ENCODE peak calls at places on chromosome 3, in six cellular contexts. One of them, this sample, is unnamed.

GRCh38 chr3:141402476-141403171 is 34.3 kb downstream of the ZBTB38 start:
- DNase-seq in mammary epithelial cell: no peak
- DNase-seq in GM10248: peak
- DNase-seq in CD8-positive, alpha-beta T cell: peak
- DNase-seq in dorsolateral prefrontal cortex: peak
- DNase-seq in activated CD8-positive, alpha-beta T cell treated with anti-CD3 and anti-CD28 coated beads for 36 hours: peak
- DNase-seq in this sample: no peak

GRCh38 chr3:187669675-187670504 is at the start of gene SST:
- DNase-seq in mammary epithelial cell: peak
- DNase-seq in GM10248: no peak
- DNase-seq in CD8-positive, alpha-beta T cell: no peak
- DNase-seq in dorsolateral prefrontal cortex: no peak
- DNase-seq in activated CD8-positive, alpha-beta T cell treated with anti-CD3 and anti-CD28 coated beads for 36 hours: peak
- DNase-seq in this sample: no peak

GRCh38 chr3:160810360-160810759 is 54.3 kb downstream of the PPM1L start:
- DNase-seq in mammary epithelial cell: no peak
- DNase-seq in GM10248: no peak
- DNase-seq in CD8-positive, alpha-beta T cell: no peak
- DNase-seq in dorsolateral prefrontal cortex: no peak
- DNase-seq in activated CD8-positive, alpha-beta T cell treated with anti-CD3 and anti-CD28 coated beads for 36 hours: no peak
- DNase-seq in this sample: no peak

GRCh38 chr3:167684389-167684993 is 30.7 kb upstream of the WDR49 start:
- DNase-seq in mammary epithelial cell: peak
- DNase-seq in GM10248: peak
- DNase-seq in CD8-positive, alpha-beta T cell: peak
- DNase-seq in dorsolateral prefrontal cortex: no peak
- DNase-seq in activated CD8-positive, alpha-beta T cell treated with anti-CD3 and anti-CD28 coated beads for 36 hours: peak
- DNase-seq in this sample: no peak

GRCh38 chr3:159762238-159762637 is 226.4 kb upstream of the IL12A start:
- DNase-seq in mammary epithelial cell: no peak
- DNase-seq in GM10248: no peak
- DNase-seq in CD8-positive, alpha-beta T cell: no peak
- DNase-seq in dorsolateral prefrontal cortex: no peak
- DNase-seq in activated CD8-positive, alpha-beta T cell treated with anti-CD3 and anti-CD28 coated beads for 36 hours: no peak
- DNase-seq in this sample: no peak

GRCh38 chr3:65080432-65080831 is 392.6 kb upstream of the ADAMTS9 start:
- DNase-seq in mammary epithelial cell: no peak
- DNase-seq in GM10248: no peak
- DNase-seq in CD8-positive, alpha-beta T cell: no peak
- DNase-seq in dorsolateral prefrontal cortex: no peak
- DNase-seq in activated CD8-positive, alpha-beta T cell treated with anti-CD3 and anti-CD28 coated beads for 36 hours: no peak
- DNase-seq in this sample: no peak

GRCh38 chr3:154427685-154428291 is 2.2 kb downstream of the GPR149 start:
- DNase-seq in mammary epithelial cell: no peak
- DNase-seq in GM10248: no peak
- DNase-seq in CD8-positive, alpha-beta T cell: no peak
- DNase-seq in dorsolateral prefrontal cortex: no peak
- DNase-seq in activated CD8-positive, alpha-beta T cell treated with anti-CD3 and anti-CD28 coated beads for 36 hours: no peak
- DNase-seq in this sample: no peak

GRCh38 chr3:1908651-1909445 is 189.8 kb upstream of the CNTN4 start:
- DNase-seq in mammary epithelial cell: peak
- DNase-seq in GM10248: no peak
- DNase-seq in CD8-positive, alpha-beta T cell: no peak
- DNase-seq in dorsolateral prefrontal cortex: no peak
- DNase-seq in activated CD8-positive, alpha-beta T cell treated with anti-CD3 and anti-CD28 coated beads for 36 hours: no peak
- DNase-seq in this sample: no peak

GRCh38 chr3:33052671-33053070 is 44.3 kb downstream of the GLB1 start:
- DNase-seq in mammary epithelial cell: no peak
- DNase-seq in GM10248: no peak
- DNase-seq in CD8-positive, alpha-beta T cell: no peak
- DNase-seq in dorsolateral prefrontal cortex: no peak
- DNase-seq in activated CD8-positive, alpha-beta T cell treated with anti-CD3 and anti-CD28 coated beads for 36 hours: no peak
- DNase-seq in this sample: no peak

GRCh38 chr3:13200465-13200864 is 127.2 kb upstream of the IQSEC1 start:
- DNase-seq in mammary epithelial cell: no peak
- DNase-seq in GM10248: no peak
- DNase-seq in CD8-positive, alpha-beta T cell: no peak
- DNase-seq in dorsolateral prefrontal cortex: no peak
- DNase-seq in activated CD8-positive, alpha-beta T cell treated with anti-CD3 and anti-CD28 coated beads for 36 hours: no peak
- DNase-seq in this sample: no peak

GRCh38 chr3:177337548-177338331 is 140.5 kb upstream of the TBL1XR1 start:
- DNase-seq in mammary epithelial cell: peak
- DNase-seq in GM10248: peak
- DNase-seq in CD8-positive, alpha-beta T cell: peak
- DNase-seq in dorsolateral prefrontal cortex: no peak
- DNase-seq in activated CD8-positive, alpha-beta T cell treated with anti-CD3 and anti-CD28 coated beads for 36 hours: peak
- DNase-seq in this sample: no peak

GRCh38 chr3:133965033-133965570 is 64.6 kb downstream of the SLCO2A1 start:
- DNase-seq in mammary epithelial cell: no peak
- DNase-seq in GM10248: no peak
- DNase-seq in CD8-positive, alpha-beta T cell: no peak
- DNase-seq in dorsolateral prefrontal cortex: no peak
- DNase-seq in activated CD8-positive, alpha-beta T cell treated with anti-CD3 and anti-CD28 coated beads for 36 hours: no peak
- DNase-seq in this sample: no peak

GRCh38 chr3:195041871-195042740 is 228.9 kb downstream of the XXYLT1 start:
- DNase-seq in mammary epithelial cell: no peak
- DNase-seq in GM10248: no peak
- DNase-seq in CD8-positive, alpha-beta T cell: no peak
- DNase-seq in dorsolateral prefrontal cortex: no peak
- DNase-seq in activated CD8-positive, alpha-beta T cell treated with anti-CD3 and anti-CD28 coated beads for 36 hours: no peak
- DNase-seq in this sample: no peak

GRCh38 chr3:142240708-142241107 is 15.3 kb upstream of the GK5 start:
- DNase-seq in mammary epithelial cell: no peak
- DNase-seq in GM10248: no peak
- DNase-seq in CD8-positive, alpha-beta T cell: no peak
- DNase-seq in dorsolateral prefrontal cortex: no peak
- DNase-seq in activated CD8-positive, alpha-beta T cell treated with anti-CD3 and anti-CD28 coated beads for 36 hours: no peak
- DNase-seq in this sample: no peak

GRCh38 chr3:64295594-64295993 is 70.3 kb upstream of the PRICKLE2 start:
- DNase-seq in mammary epithelial cell: peak
- DNase-seq in GM10248: no peak
- DNase-seq in CD8-positive, alpha-beta T cell: no peak
- DNase-seq in dorsolateral prefrontal cortex: no peak
- DNase-seq in activated CD8-positive, alpha-beta T cell treated with anti-CD3 and anti-CD28 coated beads for 36 hours: no peak
- DNase-seq in this sample: no peak

GRCh38 chr3:125072310-125072709 is 16.5 kb upstream of the HEG1 start:
- DNase-seq in mammary epithelial cell: no peak
- DNase-seq in GM10248: no peak
- DNase-seq in CD8-positive, alpha-beta T cell: no peak
- DNase-seq in dorsolateral prefrontal cortex: no peak
- DNase-seq in activated CD8-positive, alpha-beta T cell treated with anti-CD3 and anti-CD28 coated beads for 36 hours: no peak
- DNase-seq in this sample: no peak

GRCh38 chr3:113867506-113867905 is 28.9 kb downstream of the GRAMD1C start:
- DNase-seq in mammary epithelial cell: peak
- DNase-seq in GM10248: no peak
- DNase-seq in CD8-positive, alpha-beta T cell: no peak
- DNase-seq in dorsolateral prefrontal cortex: no peak
- DNase-seq in activated CD8-positive, alpha-beta T cell treated with anti-CD3 and anti-CD28 coated beads for 36 hours: no peak
- DNase-seq in this sample: no peak

GRCh38 chr3:177640319-177640997 is 443.2 kb upstream of the TBL1XR1 start:
- DNase-seq in mammary epithelial cell: no peak
- DNase-seq in GM10248: no peak
- DNase-seq in CD8-positive, alpha-beta T cell: no peak
- DNase-seq in dorsolateral prefrontal cortex: no peak
- DNase-seq in activated CD8-positive, alpha-beta T cell treated with anti-CD3 and anti-CD28 coated beads for 36 hours: peak
- DNase-seq in this sample: no peak

GRCh38 chr3:65888980-65889706 is 149.6 kb downstream of the MAGI1 start:
- DNase-seq in mammary epithelial cell: peak
- DNase-seq in GM10248: peak
- DNase-seq in CD8-positive, alpha-beta T cell: no peak
- DNase-seq in dorsolateral prefrontal cortex: no peak
- DNase-seq in activated CD8-positive, alpha-beta T cell treated with anti-CD3 and anti-CD28 coated beads for 36 hours: no peak
- DNase-seq in this sample: no peak

GRCh38 chr3:9036327-9037112 is 73.2 kb upstream of the RAD18 start:
- DNase-seq in mammary epithelial cell: no peak
- DNase-seq in GM10248: no peak
- DNase-seq in CD8-positive, alpha-beta T cell: no peak
- DNase-seq in dorsolateral prefrontal cortex: no peak
- DNase-seq in activated CD8-positive, alpha-beta T cell treated with anti-CD3 and anti-CD28 coated beads for 36 hours: no peak
- DNase-seq in this sample: no peak

GRCh38 chr3:13866406-13866965 is 13.4 kb downstream of the WNT7A start:
- DNase-seq in mammary epithelial cell: no peak
- DNase-seq in GM10248: no peak
- DNase-seq in CD8-positive, alpha-beta T cell: peak
- DNase-seq in dorsolateral prefrontal cortex: no peak
- DNase-seq in activated CD8-positive, alpha-beta T cell treated with anti-CD3 and anti-CD28 coated beads for 36 hours: peak
- DNase-seq in this sample: no peak

GRCh38 chr3:115999598-115999997 is 376.3 kb downstream of the GAP43 start:
- DNase-seq in mammary epithelial cell: no peak
- DNase-seq in GM10248: no peak
- DNase-seq in CD8-positive, alpha-beta T cell: no peak
- DNase-seq in dorsolateral prefrontal cortex: no peak
- DNase-seq in activated CD8-positive, alpha-beta T cell treated with anti-CD3 and anti-CD28 coated beads for 36 hours: no peak
- DNase-seq in this sample: no peak

GRCh38 chr3:190504354-190505125 is 9.3 kb upstream of the IL1RAP start:
- DNase-seq in mammary epithelial cell: peak
- DNase-seq in GM10248: no peak
- DNase-seq in CD8-positive, alpha-beta T cell: no peak
- DNase-seq in dorsolateral prefrontal cortex: no peak
- DNase-seq in activated CD8-positive, alpha-beta T cell treated with anti-CD3 and anti-CD28 coated beads for 36 hours: no peak
- DNase-seq in this sample: no peak

GRCh38 chr3:122902326-122902725 is 107.5 kb downstream of the SLC49A4 start:
- DNase-seq in mammary epithelial cell: peak
- DNase-seq in GM10248: no peak
- DNase-seq in CD8-positive, alpha-beta T cell: no peak
- DNase-seq in dorsolateral prefrontal cortex: no peak
- DNase-seq in activated CD8-positive, alpha-beta T cell treated with anti-CD3 and anti-CD28 coated beads for 36 hours: no peak
- DNase-seq in this sample: no peak

GRCh38 chr3:151085227-151085888 is at the start of gene MED12L:
- DNase-seq in mammary epithelial cell: peak
- DNase-seq in GM10248: peak
- DNase-seq in CD8-positive, alpha-beta T cell: peak
- DNase-seq in dorsolateral prefrontal cortex: no peak
- DNase-seq in activated CD8-positive, alpha-beta T cell treated with anti-CD3 and anti-CD28 coated beads for 36 hours: peak
- DNase-seq in this sample: peak

GRCh38 chr3:193704431-193704830 is 111.4 kb downstream of the OPA1 start:
- DNase-seq in mammary epithelial cell: no peak
- DNase-seq in GM10248: no peak
- DNase-seq in CD8-positive, alpha-beta T cell: no peak
- DNase-seq in dorsolateral prefrontal cortex: no peak
- DNase-seq in activated CD8-positive, alpha-beta T cell treated with anti-CD3 and anti-CD28 coated beads for 36 hours: no peak
- DNase-seq in this sample: no peak

GRCh38 chr3:52831500-52832301 is 1.2 kb upstream of the ITIH4 start:
- DNase-seq in mammary epithelial cell: peak
- DNase-seq in GM10248: no peak
- DNase-seq in CD8-positive, alpha-beta T cell: no peak
- DNase-seq in dorsolateral prefrontal cortex: peak
- DNase-seq in activated CD8-positive, alpha-beta T cell treated with anti-CD3 and anti-CD28 coated beads for 36 hours: no peak
- DNase-seq in this sample: no peak

GRCh38 chr3:190608850-190609589 is 95.1 kb downstream of the IL1RAP start:
- DNase-seq in mammary epithelial cell: no peak
- DNase-seq in GM10248: no peak
- DNase-seq in CD8-positive, alpha-beta T cell: no peak
- DNase-seq in dorsolateral prefrontal cortex: no peak
- DNase-seq in activated CD8-positive, alpha-beta T cell treated with anti-CD3 and anti-CD28 coated beads for 36 hours: no peak
- DNase-seq in this sample: no peak

GRCh38 chr3:61464785-61465184 is 96.6 kb upstream of the PTPRG start:
- DNase-seq in mammary epithelial cell: no peak
- DNase-seq in GM10248: no peak
- DNase-seq in CD8-positive, alpha-beta T cell: no peak
- DNase-seq in dorsolateral prefrontal cortex: no peak
- DNase-seq in activated CD8-positive, alpha-beta T cell treated with anti-CD3 and anti-CD28 coated beads for 36 hours: no peak
- DNase-seq in this sample: no peak

GRCh38 chr3:62615258-62615840 is 242.0 kb upstream of the FEZF2 start:
- DNase-seq in mammary epithelial cell: no peak
- DNase-seq in GM10248: no peak
- DNase-seq in CD8-positive, alpha-beta T cell: no peak
- DNase-seq in dorsolateral prefrontal cortex: no peak
- DNase-seq in activated CD8-positive, alpha-beta T cell treated with anti-CD3 and anti-CD28 coated beads for 36 hours: no peak
- DNase-seq in this sample: no peak

GRCh38 chr3:28348286-28348636 is 260 bp upstream of the ZCWPW2 start:
- DNase-seq in mammary epithelial cell: no peak
- DNase-seq in GM10248: no peak
- DNase-seq in CD8-positive, alpha-beta T cell: no peak
- DNase-seq in dorsolateral prefrontal cortex: no peak
- DNase-seq in activated CD8-positive, alpha-beta T cell treated with anti-CD3 and anti-CD28 coated beads for 36 hours: peak
- DNase-seq in this sample: no peak

GRCh38 chr3:60125686-60126085 is 1075.9 kb upstream of the CFAP20DC start:
- DNase-seq in mammary epithelial cell: no peak
- DNase-seq in GM10248: no peak
- DNase-seq in CD8-positive, alpha-beta T cell: no peak
- DNase-seq in dorsolateral prefrontal cortex: no peak
- DNase-seq in activated CD8-positive, alpha-beta T cell treated with anti-CD3 and anti-CD28 coated beads for 36 hours: no peak
- DNase-seq in this sample: no peak

GRCh38 chr3:115975353-115975752 is 352.0 kb downstream of the GAP43 start:
- DNase-seq in mammary epithelial cell: peak
- DNase-seq in GM10248: peak
- DNase-seq in CD8-positive, alpha-beta T cell: no peak
- DNase-seq in dorsolateral prefrontal cortex: no peak
- DNase-seq in activated CD8-positive, alpha-beta T cell treated with anti-CD3 and anti-CD28 coated beads for 36 hours: no peak
- DNase-seq in this sample: no peak

GRCh38 chr3:138935864-138936762 is 10.8 kb downstream of the FOXL2 start:
- DNase-seq in mammary epithelial cell: peak
- DNase-seq in GM10248: peak
- DNase-seq in CD8-positive, alpha-beta T cell: peak
- DNase-seq in dorsolateral prefrontal cortex: peak
- DNase-seq in activated CD8-positive, alpha-beta T cell treated with anti-CD3 and anti-CD28 coated beads for 36 hours: peak
- DNase-seq in this sample: peak

GRCh38 chr3:121488628-121489027 is 57.2 kb downstream of the POLQ start:
- DNase-seq in mammary epithelial cell: peak
- DNase-seq in GM10248: no peak
- DNase-seq in CD8-positive, alpha-beta T cell: no peak
- DNase-seq in dorsolateral prefrontal cortex: no peak
- DNase-seq in activated CD8-positive, alpha-beta T cell treated with anti-CD3 and anti-CD28 coated beads for 36 hours: no peak
- DNase-seq in this sample: no peak

GRCh38 chr3:84136425-84136824 is 822.4 kb upstream of the CADM2 start:
- DNase-seq in mammary epithelial cell: peak
- DNase-seq in GM10248: no peak
- DNase-seq in CD8-positive, alpha-beta T cell: no peak
- DNase-seq in dorsolateral prefrontal cortex: no peak
- DNase-seq in activated CD8-positive, alpha-beta T cell treated with anti-CD3 and anti-CD28 coated beads for 36 hours: no peak
- DNase-seq in this sample: no peak
- TF ChIP-seq CTCF in mammary epithelial cell: peak
- TF ChIP-seq CTCF in GM10248: no peak
- TF ChIP-seq CTCF in CD8-positive, alpha-beta T cell: no peak
- TF ChIP-seq CTCF in dorsolateral prefrontal cortex: no peak
- TF ChIP-seq CTCF in activated CD8-positive, alpha-beta T cell treated with anti-CD3 and anti-CD28 coated beads for 36 hours: no peak
- TF ChIP-seq CTCF in this sample: peak

GRCh38 chr3:129228891-129229585 is 20.4 kb upstream of the COPG1 start:
- DNase-seq in mammary epithelial cell: peak
- DNase-seq in GM10248: no peak
- DNase-seq in CD8-positive, alpha-beta T cell: no peak
- DNase-seq in dorsolateral prefrontal cortex: no peak
- DNase-seq in activated CD8-positive, alpha-beta T cell treated with anti-CD3 and anti-CD28 coated beads for 36 hours: no peak
- DNase-seq in this sample: no peak
- TF ChIP-seq CTCF in mammary epithelial cell: peak
- TF ChIP-seq CTCF in GM10248: no peak
- TF ChIP-seq CTCF in CD8-positive, alpha-beta T cell: no peak
- TF ChIP-seq CTCF in dorsolateral prefrontal cortex: no peak
- TF ChIP-seq CTCF in activated CD8-positive, alpha-beta T cell treated with anti-CD3 and anti-CD28 coated beads for 36 hours: no peak
- TF ChIP-seq CTCF in this sample: peak

GRCh38 chr3:180633722-180634121 is 31.8 kb downstream of the TTC14 start:
- DNase-seq in mammary epithelial cell: no peak
- DNase-seq in GM10248: no peak
- DNase-seq in CD8-positive, alpha-beta T cell: no peak
- DNase-seq in dorsolateral prefrontal cortex: no peak
- DNase-seq in activated CD8-positive, alpha-beta T cell treated with anti-CD3 and anti-CD28 coated beads for 36 hours: no peak
- DNase-seq in this sample: no peak
- TF ChIP-seq CTCF in mammary epithelial cell: no peak
- TF ChIP-seq CTCF in GM10248: no peak
- TF ChIP-seq CTCF in CD8-positive, alpha-beta T cell: no peak
- TF ChIP-seq CTCF in dorsolateral prefrontal cortex: no peak
- TF ChIP-seq CTCF in activated CD8-positive, alpha-beta T cell treated with anti-CD3 and anti-CD28 coated beads for 36 hours: no peak
- TF ChIP-seq CTCF in this sample: no peak

GRCh38 chr3:48415251-48415953 is 14.5 kb downstream of the PLXNB1 start:
- DNase-seq in mammary epithelial cell: no peak
- DNase-seq in GM10248: no peak
- DNase-seq in CD8-positive, alpha-beta T cell: no peak
- DNase-seq in dorsolateral prefrontal cortex: no peak
- DNase-seq in activated CD8-positive, alpha-beta T cell treated with anti-CD3 and anti-CD28 coated beads for 36 hours: no peak
- DNase-seq in this sample: no peak
- TF ChIP-seq CTCF in mammary epithelial cell: peak
- TF ChIP-seq CTCF in GM10248: no peak
- TF ChIP-seq CTCF in CD8-positive, alpha-beta T cell: no peak
- TF ChIP-seq CTCF in dorsolateral prefrontal cortex: no peak
- TF ChIP-seq CTCF in activated CD8-positive, alpha-beta T cell treated with anti-CD3 and anti-CD28 coated beads for 36 hours: no peak
- TF ChIP-seq CTCF in this sample: no peak

This sample was measured in D721Med.